ENCODE peak calls at places on chromosomes 7 and 10, in seven cellular contexts. V is BJ; B is NCI-H748 treated with DMSO at 0.1 percent for 48 hours; R is activated T-cell treated with anti-CD3 and anti-CD28 coated beads, Interleukin-2, amount 50 U/mL, for 24 hours; F is AG09309; N is HEK293T; O is stimulated activated CD4-positive, alpha-beta T cell treated with anti-CD3 and anti-CD28 coated beads, Interleukin-1b, Interleukin-23, amount 100 ng/mL, for 24 hours. D is an unnamed sample.

GRCh38 chr10:75400163-75400768 is 1.3 kb downstream of the ZNF503 start:
- DNase-seq in V (no peak), B (no peak), R (no peak), F (no peak), N (no peak), O (no peak), D (no peak)

GRCh38 chr10:490256-490655 is 199.2 kb downstream of the DIP2C start:
- DNase-seq in V (no peak), B (no peak), R (no peak), F (peak; percentile 74), N (no peak), O (no peak), D (no peak)

GRCh38 chr7:78970440-78970916 is 483.0 kb downstream of the MAGI2 start:
- DNase-seq in V (peak; percentile 12), B (no peak), R (no peak), F (peak; percentile 13), N (no peak), O (no peak), D (no peak)

GRCh38 chr7:33422825-33423645 is 293.7 kb downstream of the BBS9 start:
- DNase-seq in V (no peak), B (no peak), R (no peak), F (no peak), N (no peak), O (no peak), D (no peak)

GRCh38 chr10:88108115-88108610 is 244.7 kb downstream of the PTEN start:
- DNase-seq in V (no peak), B (no peak), R (no peak), F (no peak), N (no peak), O (no peak), D (no peak)

GRCh38 chr7:27840314-27840713 is 100.4 kb downstream of the TAX1BP1 start:
- DNase-seq in V (no peak), B (no peak), R (peak; percentile 43), F (no peak), N (no peak), O (peak; percentile 9), D (no peak)

GRCh38 chr10:72245949-72246525 is 27.7 kb upstream of the DDIT4 start:
- DNase-seq in V (no peak), B (no peak), R (no peak), F (no peak), N (no peak), O (no peak), D (no peak)

GRCh38 chr7:77415474-77415821 is 701 bp downstream of the GSAP start:
- DNase-seq in V (no peak), B (no peak), R (peak; percentile 57), F (no peak), N (no peak), O (no peak), D (peak; percentile 35)

GRCh38 chr10:68137174-68137573 is 27.9 kb downstream of the MYPN start:
- DNase-seq in V (peak; percentile 89), B (no peak), R (no peak), F (peak; percentile 66), N (no peak), O (no peak), D (no peak)

GRCh38 chr10:86601956-86602592 is 52.3 kb upstream of the OPN4 start:
- DNase-seq in V (no peak), B (no peak), R (no peak), F (no peak), N (no peak), O (no peak), D (no peak)

GRCh38 chr7:71229201-71229600 is 97.3 kb downstream of the GALNT17 start:
- DNase-seq in V (no peak), B (no peak), R (no peak), F (no peak), N (no peak), O (no peak), D (no peak)

GRCh38 chr7:101537935-101538595 is 91.0 kb downstream of the MYL10 start:
- DNase-seq in V (no peak), B (no peak), R (no peak), F (no peak), N (no peak), O (no peak), D (no peak)

GRCh38 chr10:16909271-16909767 is 92.1 kb upstream of the RSU1 start:
- DNase-seq in V (no peak), B (no peak), R (no peak), F (peak; percentile 41), N (no peak), O (no peak), D (no peak)

GRCh38 chr7:157664034-157664433 is 327.2 kb downstream of the DNAJB6 start:
- DNase-seq in V (no peak), B (no peak), R (no peak), F (no peak), N (no peak), O (no peak), D (no peak)

D was measured in erythroblast.